ENCODE peak calls at places on chromosomes 3 and 15, in four cellular contexts. L is G401; K is activated T-helper 1 cell treated with anti-CD3 and anti-CD28 coated beads, Interleukin-12 subunit alpha, Interleukin-12 subunit beta, Interleukin-2, Interleukin-4 antibody, amounts not matched to agents 30 ng/mL and 10 ng/mL and 1 ng/mL, durations not matched to agents 14 hours and 24 hours and 36 hours; B is RWPE1. W is an unnamed sample.

GRCh38 chr3:49164983-49165720 is 979 bp downstream of the CCDC71 start:
- DNase-seq in L (no peak), K (no peak), B (no peak), W (no peak)

GRCh38 chr15:65421360-65422215 is 1.2 kb downstream of the IGDCC4 start:
- DNase-seq in L (peak; percentile 52), K (no peak), B (no peak), W (peak; percentile 19)

GRCh38 chr3:30688776-30689175 is 82.4 kb downstream of the TGFBR2 start:
- DNase-seq in L (no peak), K (no peak), B (peak; percentile 1), W (no peak)

GRCh38 chr15:85381850-85382751 is 1.7 kb downstream of the AKAP13 start:
- DNase-seq in L (no peak), K (no peak), B (no peak), W (no peak)

GRCh38 chr3:18295171-18295920 is 129.8 kb downstream of the SATB1 start:
- DNase-seq in L (no peak), K (no peak), B (peak; percentile 81), W (peak; percentile 2)

GRCh38 chr15:39610665-39611064 is 29.8 kb downstream of the THBS1 start:
- DNase-seq in L (no peak), K (no peak), B (no peak), W (no peak)

GRCh38 chr3:14298442-14298841 is 104.0 kb upstream of the SLC6A6 start:
- DNase-seq in L (no peak), K (no peak), B (no peak), W (no peak)

GRCh38 chr3:49422379-49423248 is at the start of gene AMT:
- DNase-seq in L (peak; percentile 82), K (no peak), B (no peak), W (peak; percentile 56)

GRCh38 chr3:133376805-133377204 is 23.1 kb upstream of the BFSP2 start:
- DNase-seq in L (no peak), K (no peak), B (no peak), W (no peak)

GRCh38 chr3:153925826-153926514 is 195.2 kb upstream of the ARHGEF26 start:
- DNase-seq in L (no peak), K (no peak), B (no peak), W (no peak)

GRCh38 chr15:89218531-89218930 is 2.8 kb downstream of the RLBP1 start:
- DNase-seq in L (no peak), K (no peak), B (no peak), W (no peak)

GRCh38 chr3:151146071-151146730 is 56.8 kb downstream of the GPR171 start:
- DNase-seq in L (peak; percentile 84), K (peak; percentile 38), B (peak; percentile 62), W (peak; percentile 89)

GRCh38 chr3:88137836-88138235 is 11.9 kb upstream of the C3orf38 start:
- DNase-seq in L (no peak), K (no peak), B (peak; percentile 5), W (no peak)

GRCh38 chr3:37310666-37311050 is 136.3 kb upstream of the LRRFIP2 start:
- DNase-seq in L (no peak), K (no peak), B (no peak), W (no peak)

GRCh38 chr15:99762288-99762687 is 29.1 kb upstream of the LYSMD4 start:
- DNase-seq in L (no peak), K (no peak), B (no peak), W (no peak)

GRCh38 chr15:37856109-37856508 is 78.3 kb upstream of the TMCO5A start:
- DNase-seq in L (no peak), K (no peak), B (no peak), W (no peak)

GRCh38 chr3:16148783-16149182 is 25.7 kb upstream of the GALNT15 start:
- DNase-seq in L (peak; percentile 48), K (no peak), B (no peak), W (peak; percentile 35)

GRCh38 chr3:170038434-170039110 is 777 bp downstream of the GPR160 start:
- DNase-seq in L (no peak), K (no peak), B (no peak), W (no peak)

W was measured in Ammon's horn.